ENCODE peak calls at places on chromosomes 12 and 14, in five cellular contexts. One of them, this sample, is unnamed.

GRCh38 chr12:13179159-13180074 is 17.1 kb upstream of the EMP1 start:
- DNase-seq in hepatocyte: peak; percentile 81
- DNase-seq in CD8-positive, alpha-beta T cell: peak; percentile 60
- DNase-seq in A673: peak; percentile 88
- DNase-seq in mammary epithelial cell: peak; percentile 80
- DNase-seq in this sample: no peak

GRCh38 chr12:24902521-24903304 is 46.2 kb downstream of the BCAT1 start:
- DNase-seq in hepatocyte: peak; percentile 28
- DNase-seq in CD8-positive, alpha-beta T cell: no peak
- DNase-seq in A673: peak; percentile 39
- DNase-seq in mammary epithelial cell: peak; percentile 40
- DNase-seq in this sample: peak; percentile 49

GRCh38 chr14:68824517-68825347 is 31.9 kb upstream of the ZFP36L1 start:
- DNase-seq in hepatocyte: peak; percentile 86
- DNase-seq in CD8-positive, alpha-beta T cell: no peak
- DNase-seq in A673: peak; percentile 81
- DNase-seq in mammary epithelial cell: no peak
- DNase-seq in this sample: peak; percentile 69

GRCh38 chr12:48109424-48109823 is 3.5 kb upstream of the SENP1 start:
- DNase-seq in hepatocyte: no peak
- DNase-seq in CD8-positive, alpha-beta T cell: no peak
- DNase-seq in A673: no peak
- DNase-seq in mammary epithelial cell: peak; percentile 24
- DNase-seq in this sample: no peak

GRCh38 chr12:17459214-17459613 is 630.8 kb downstream of the RERGL start:
- DNase-seq in hepatocyte: no peak
- DNase-seq in CD8-positive, alpha-beta T cell: no peak
- DNase-seq in A673: no peak
- DNase-seq in mammary epithelial cell: no peak
- DNase-seq in this sample: no peak

GRCh38 chr12:57627504-57628279 is 5.3 kb downstream of the B4GALNT1 start:
- DNase-seq in hepatocyte: no peak
- DNase-seq in CD8-positive, alpha-beta T cell: peak; percentile 39
- DNase-seq in A673: no peak
- DNase-seq in mammary epithelial cell: no peak
- DNase-seq in this sample: no peak

GRCh38 chr12:52580496-52580895 is 6.9 kb upstream of the KRT74 start:
- DNase-seq in hepatocyte: no peak
- DNase-seq in CD8-positive, alpha-beta T cell: no peak
- DNase-seq in A673: no peak
- DNase-seq in mammary epithelial cell: no peak
- DNase-seq in this sample: no peak

GRCh38 chr14:103749860-103750259 is 34.2 kb downstream of the ZFYVE21 start:
- DNase-seq in hepatocyte: no peak
- DNase-seq in CD8-positive, alpha-beta T cell: no peak
- DNase-seq in A673: no peak
- DNase-seq in mammary epithelial cell: no peak
- DNase-seq in this sample: no peak

GRCh38 chr12:126191037-126191891 is 1126.0 kb downstream of the AACS start:
- DNase-seq in hepatocyte: peak; percentile 15
- DNase-seq in CD8-positive, alpha-beta T cell: no peak
- DNase-seq in A673: no peak
- DNase-seq in mammary epithelial cell: no peak
- DNase-seq in this sample: peak; percentile 7

GRCh38 chr14:24840204-24840893 is 206.4 kb upstream of the GZMB start:
- DNase-seq in hepatocyte: no peak
- DNase-seq in CD8-positive, alpha-beta T cell: no peak
- DNase-seq in A673: no peak
- DNase-seq in mammary epithelial cell: no peak
- DNase-seq in this sample: no peak

GRCh38 chr14:36021030-36021422 is 155.5 kb downstream of the PTCSC3 start:
- DNase-seq in hepatocyte: no peak
- DNase-seq in CD8-positive, alpha-beta T cell: no peak
- DNase-seq in A673: no peak
- DNase-seq in mammary epithelial cell: no peak
- DNase-seq in this sample: no peak

GRCh38 chr12:55063291-55063690 is 43.5 kb downstream of the NEUROD4 start:
- DNase-seq in hepatocyte: no peak
- DNase-seq in CD8-positive, alpha-beta T cell: no peak
- DNase-seq in A673: no peak
- DNase-seq in mammary epithelial cell: no peak
- DNase-seq in this sample: no peak

GRCh38 chr12:116323696-116324386 is 46.3 kb upstream of the MED13L start:
- DNase-seq in hepatocyte: no peak
- DNase-seq in CD8-positive, alpha-beta T cell: no peak
- DNase-seq in A673: no peak
- DNase-seq in mammary epithelial cell: no peak
- DNase-seq in this sample: no peak

GRCh38 chr12:16609140-16609539 is 3.2 kb upstream of the LMO3 start:
- DNase-seq in hepatocyte: no peak
- DNase-seq in CD8-positive, alpha-beta T cell: no peak
- DNase-seq in A673: no peak
- DNase-seq in mammary epithelial cell: no peak
- DNase-seq in this sample: no peak

GRCh38 chr12:26134540-26134939 is 9.7 kb upstream of the BHLHE41 start:
- DNase-seq in hepatocyte: no peak
- DNase-seq in CD8-positive, alpha-beta T cell: no peak
- DNase-seq in A673: no peak
- DNase-seq in mammary epithelial cell: no peak
- DNase-seq in this sample: no peak

DNA sequence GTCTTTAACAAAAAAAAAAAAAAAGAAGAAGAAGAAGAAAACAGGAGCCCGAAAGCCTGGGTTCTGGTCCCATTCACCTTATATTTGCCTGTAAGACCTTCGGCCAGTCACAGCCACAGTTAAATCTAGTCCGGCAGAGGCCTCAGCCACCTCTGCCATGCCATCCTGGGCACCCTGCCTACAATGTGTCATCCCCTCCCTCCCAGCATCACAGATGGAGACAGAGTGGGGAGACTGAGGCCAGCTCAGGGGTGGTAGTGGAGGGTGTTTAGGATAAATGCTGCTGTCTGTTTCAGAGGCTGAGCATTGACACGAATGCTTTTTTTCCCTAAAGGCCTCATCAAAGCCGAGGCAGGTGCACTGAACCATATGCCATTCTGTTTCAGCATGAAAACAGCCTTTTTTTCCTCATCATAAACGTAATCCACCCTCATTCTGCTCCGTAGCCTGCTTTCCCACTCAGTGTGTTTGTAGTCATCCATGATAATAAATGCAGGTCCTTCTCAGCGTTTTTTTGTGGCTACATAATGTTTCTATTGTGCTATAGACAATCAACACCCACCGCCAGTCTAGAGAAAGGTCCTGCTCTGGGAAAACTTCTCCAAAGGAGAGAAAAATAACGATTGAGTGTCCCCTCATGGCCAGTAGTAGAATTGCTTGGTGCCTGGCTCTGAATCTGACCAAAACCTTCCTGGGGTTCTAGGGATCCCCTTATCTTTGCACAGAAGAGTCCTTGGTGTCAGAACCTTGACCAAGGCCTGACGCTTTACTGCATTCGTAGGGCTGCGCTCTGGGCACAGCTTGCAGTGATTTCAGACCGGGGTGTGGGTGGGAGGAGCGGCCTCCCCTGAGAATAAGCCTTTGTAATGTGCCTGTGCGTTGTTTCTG is 41.1 kb upstream of the TSPAN9 start:
- DNase-seq in hepatocyte: no peak
- DNase-seq in CD8-positive, alpha-beta T cell: no peak
- DNase-seq in A673: peak; percentile 15
- DNase-seq in mammary epithelial cell: no peak
- DNase-seq in this sample: peak; percentile 22
- TF ChIP-seq CTCF in hepatocyte: peak; percentile 35
- TF ChIP-seq CTCF in CD8-positive, alpha-beta T cell: no peak
- TF ChIP-seq CTCF in A673: peak; percentile 40
- TF ChIP-seq CTCF in mammary epithelial cell: peak; percentile 32
- TF ChIP-seq CTCF in this sample: peak; percentile 65

GRCh38 chr12:132707241-132707640 is 3.4 kb upstream of the PGAM5 start:
- DNase-seq in hepatocyte: no peak
- DNase-seq in CD8-positive, alpha-beta T cell: no peak
- DNase-seq in A673: no peak
- DNase-seq in mammary epithelial cell: no peak
- DNase-seq in this sample: no peak

GRCh38 chr12:132711169-132711843 is 664 bp downstream of the PGAM5 start:
- DNase-seq in hepatocyte: peak; percentile 56
- DNase-seq in CD8-positive, alpha-beta T cell: no peak
- DNase-seq in A673: no peak
- DNase-seq in mammary epithelial cell: peak; percentile 25
- DNase-seq in this sample: no peak

GRCh38 chr12:132710422-132711168 is at the start of gene PGAM5:
- DNase-seq in hepatocyte: peak; percentile 94
- DNase-seq in CD8-positive, alpha-beta T cell: peak; percentile 95
- DNase-seq in A673: peak; percentile 92
- DNase-seq in mammary epithelial cell: peak; percentile 91
- DNase-seq in this sample: peak; percentile 80

GRCh38 chr12:132708150-132708549 is 2.5 kb upstream of the PGAM5 start:
- DNase-seq in hepatocyte: no peak
- DNase-seq in CD8-positive, alpha-beta T cell: no peak
- DNase-seq in A673: no peak
- DNase-seq in mammary epithelial cell: no peak
- DNase-seq in this sample: no peak

GRCh38 chr12:132710062-132710421 is 600 bp upstream of the PGAM5 start:
- DNase-seq in hepatocyte: no peak
- DNase-seq in CD8-positive, alpha-beta T cell: no peak
- DNase-seq in A673: no peak
- DNase-seq in mammary epithelial cell: no peak
- DNase-seq in this sample: no peak
- H3K4me3 ChIP-seq in hepatocyte: peak overlapping the region; percentile 78
- H3K4me3 ChIP-seq in CD8-positive, alpha-beta T cell: peak overlapping the region; percentile 68
- H3K4me3 ChIP-seq in A673: peak overlapping the region; percentile 96
- H3K4me3 ChIP-seq in mammary epithelial cell: peak overlapping the region; percentile 79
- H3K4me3 ChIP-seq in this sample: peak overlapping the region; percentile 87

DNA sequence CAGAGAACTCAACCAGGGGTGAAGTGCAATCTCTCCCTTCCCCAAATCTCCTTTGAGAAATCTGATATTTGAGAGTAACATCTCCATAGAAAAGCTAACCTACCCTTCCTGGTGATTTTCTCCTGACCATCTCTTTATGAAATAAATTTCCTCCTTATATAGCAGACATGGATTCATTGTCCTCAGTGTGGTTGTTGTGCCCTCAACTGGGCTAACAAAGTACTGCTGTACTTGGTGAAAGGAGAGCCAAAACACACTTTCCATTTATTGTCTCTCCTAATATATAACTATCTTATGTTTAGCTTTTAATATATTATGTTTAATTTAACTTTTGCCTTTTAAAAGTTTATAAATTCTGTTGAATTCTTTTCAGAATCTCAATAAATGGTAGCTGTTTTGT is 65.1 kb upstream of the SLCO1B1 start:
- DNase-seq in hepatocyte: peak; percentile 11
- DNase-seq in CD8-positive, alpha-beta T cell: no peak
- DNase-seq in A673: peak; percentile 4
- DNase-seq in mammary epithelial cell: no peak
- DNase-seq in this sample: peak; percentile 33
- TF ChIP-seq CTCF in hepatocyte: peak; percentile 48
- TF ChIP-seq CTCF in CD8-positive, alpha-beta T cell: no peak
- TF ChIP-seq CTCF in A673: peak; percentile 42
- TF ChIP-seq CTCF in mammary epithelial cell: peak; percentile 3
- TF ChIP-seq CTCF in this sample: peak; percentile 57

DNA sequence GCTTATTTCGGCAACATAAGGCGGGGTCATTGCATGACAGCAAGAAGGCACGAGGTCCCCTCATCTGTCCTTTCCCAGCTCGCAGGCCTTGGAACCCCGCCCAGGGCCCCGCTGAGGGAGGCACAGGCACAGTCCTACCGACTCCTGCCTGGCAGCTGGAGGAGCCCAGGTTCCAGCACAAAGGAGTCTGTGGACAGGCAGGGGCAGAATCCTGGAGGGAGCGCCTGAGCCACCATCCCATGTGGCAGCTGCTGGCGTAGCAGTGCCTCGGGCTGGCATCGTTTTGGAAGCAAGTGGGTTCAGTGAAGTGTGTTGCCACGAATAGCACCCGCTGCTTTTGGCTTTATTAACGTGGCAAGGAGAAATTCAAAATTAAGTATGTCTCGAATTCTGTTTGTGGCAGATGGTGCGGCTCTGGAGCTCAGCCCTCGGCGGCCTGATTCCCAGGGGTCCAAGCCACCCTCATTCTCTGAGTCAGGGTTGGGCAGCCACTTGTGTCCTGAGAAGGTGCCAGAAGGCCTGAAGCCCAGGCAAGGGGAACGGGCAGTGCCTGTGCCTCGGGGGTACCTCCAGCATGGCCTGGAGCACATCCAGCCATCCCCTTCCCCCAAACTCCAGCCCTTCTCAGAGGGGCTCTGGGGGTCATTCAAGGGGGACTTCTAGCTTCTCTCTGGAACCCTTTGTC is 35.9 kb downstream of the SLC8B1 start:
- DNase-seq in hepatocyte: no peak
- DNase-seq in CD8-positive, alpha-beta T cell: no peak
- DNase-seq in A673: no peak
- DNase-seq in mammary epithelial cell: no peak
- DNase-seq in this sample: no peak
- H3K4me3 ChIP-seq in hepatocyte: no peak overlapping the region
- H3K4me3 ChIP-seq in CD8-positive, alpha-beta T cell: no peak overlapping the region
- H3K4me3 ChIP-seq in A673: no peak overlapping the region
- H3K4me3 ChIP-seq in mammary epithelial cell: no peak overlapping the region
- H3K4me3 ChIP-seq in this sample: no peak overlapping the region

GRCh38 chr12:109817627-109818231 is 15.5 kb downstream of the TRPV4 start:
- DNase-seq in hepatocyte: no peak
- DNase-seq in CD8-positive, alpha-beta T cell: no peak
- DNase-seq in A673: no peak
- DNase-seq in mammary epithelial cell: no peak
- DNase-seq in this sample: no peak
- TF ChIP-seq CTCF in hepatocyte: no peak
- TF ChIP-seq CTCF in CD8-positive, alpha-beta T cell: no peak
- TF ChIP-seq CTCF in A673: no peak
- TF ChIP-seq CTCF in mammary epithelial cell: no peak
- TF ChIP-seq CTCF in this sample: no peak

This sample was measured in astrocyte of the spinal cord.